ENCODE peak calls at places on chromosomes 11 and 22, in five cellular contexts. One of them, this sample, is unnamed.

GRCh38 chr11:8298801-8299786 is 35.4 kb upstream of the LMO1 start:
- DNase-seq in WERI-Rb-1: no peak
- DNase-seq in CD8-positive, alpha-beta T cell: no peak
- DNase-seq in ovary: no peak
- DNase-seq in heart right ventricle: no peak
- DNase-seq in this sample: no peak

GRCh38 chr11:94002226-94002625 is 18.9 kb upstream of the HEPHL1 start:
- DNase-seq in WERI-Rb-1: no peak
- DNase-seq in CD8-positive, alpha-beta T cell: no peak
- DNase-seq in ovary: no peak
- DNase-seq in heart right ventricle: no peak
- DNase-seq in this sample: no peak

GRCh38 chr11:5043385-5043784 is 2.9 kb upstream of the OR52J3 start:
- DNase-seq in WERI-Rb-1: no peak
- DNase-seq in CD8-positive, alpha-beta T cell: no peak
- DNase-seq in ovary: no peak
- DNase-seq in heart right ventricle: no peak
- DNase-seq in this sample: no peak

GRCh38 chr11:33543823-33544222 is 156.8 kb downstream of the C11orf91 start:
- DNase-seq in WERI-Rb-1: no peak
- DNase-seq in CD8-positive, alpha-beta T cell: no peak
- DNase-seq in ovary: no peak
- DNase-seq in heart right ventricle: no peak
- DNase-seq in this sample: no peak

GRCh38 chr22:47332246-47332980 is 570.0 kb downstream of the TBC1D22A start:
- DNase-seq in WERI-Rb-1: no peak
- DNase-seq in CD8-positive, alpha-beta T cell: no peak
- DNase-seq in ovary: no peak
- DNase-seq in heart right ventricle: no peak
- DNase-seq in this sample: no peak

GRCh38 chr11:42239102-42239501 is 779.6 kb upstream of the LRRC4C start:
- DNase-seq in WERI-Rb-1: no peak
- DNase-seq in CD8-positive, alpha-beta T cell: no peak
- DNase-seq in ovary: no peak
- DNase-seq in heart right ventricle: no peak
- DNase-seq in this sample: no peak

GRCh38 chr11:112871909-112872511 is 89.2 kb upstream of the NCAM1 start:
- DNase-seq in WERI-Rb-1: no peak
- DNase-seq in CD8-positive, alpha-beta T cell: no peak
- DNase-seq in ovary: no peak
- DNase-seq in heart right ventricle: no peak
- DNase-seq in this sample: no peak

GRCh38 chr11:83257638-83258229 is 28.4 kb downstream of the CCDC90B start:
- DNase-seq in WERI-Rb-1: no peak
- DNase-seq in CD8-positive, alpha-beta T cell: no peak
- DNase-seq in ovary: no peak
- DNase-seq in heart right ventricle: no peak
- DNase-seq in this sample: no peak

GRCh38 chr22:20584029-20584871 is 76.8 kb downstream of the MED15 start:
- DNase-seq in WERI-Rb-1: no peak
- DNase-seq in CD8-positive, alpha-beta T cell: no peak
- DNase-seq in ovary: no peak
- DNase-seq in heart right ventricle: no peak
- DNase-seq in this sample: no peak

GRCh38 chr11:6638437-6638836 is 17.2 kb downstream of the DCHS1 start:
- DNase-seq in WERI-Rb-1: no peak
- DNase-seq in CD8-positive, alpha-beta T cell: no peak
- DNase-seq in ovary: no peak
- DNase-seq in heart right ventricle: no peak
- DNase-seq in this sample: no peak

GRCh38 chr11:109421981-109422590 is at the start of gene C11orf87:
- DNase-seq in WERI-Rb-1: peak; percentile 37
- DNase-seq in CD8-positive, alpha-beta T cell: no peak
- DNase-seq in ovary: no peak
- DNase-seq in heart right ventricle: no peak
- DNase-seq in this sample: no peak

GRCh38 chr11:14942735-14943134 is 29.4 kb downstream of the CALCA start:
- DNase-seq in WERI-Rb-1: no peak
- DNase-seq in CD8-positive, alpha-beta T cell: no peak
- DNase-seq in ovary: no peak
- DNase-seq in heart right ventricle: no peak
- DNase-seq in this sample: no peak

GRCh38 chr11:48020092-48020755 is 39.9 kb downstream of the PTPRJ start:
- DNase-seq in WERI-Rb-1: no peak
- DNase-seq in CD8-positive, alpha-beta T cell: no peak
- DNase-seq in ovary: no peak
- DNase-seq in heart right ventricle: no peak
- DNase-seq in this sample: peak; percentile 43

GRCh38 chr22:27919943-27920755 is 1.1 kb upstream of the PITPNB start:
- DNase-seq in WERI-Rb-1: peak; percentile 33
- DNase-seq in CD8-positive, alpha-beta T cell: no peak
- DNase-seq in ovary: no peak
- DNase-seq in heart right ventricle: peak; percentile 55
- DNase-seq in this sample: no peak

GRCh38 chr11:118047749-118048148 is 29.1 kb upstream of the TMPRSS4 start:
- DNase-seq in WERI-Rb-1: no peak
- DNase-seq in CD8-positive, alpha-beta T cell: no peak
- DNase-seq in ovary: no peak
- DNase-seq in heart right ventricle: no peak
- DNase-seq in this sample: no peak

GRCh38 chr11:114137054-114137453 is 77.5 kb downstream of the ZBTB16 start:
- DNase-seq in WERI-Rb-1: no peak
- DNase-seq in CD8-positive, alpha-beta T cell: no peak
- DNase-seq in ovary: no peak
- DNase-seq in heart right ventricle: no peak
- DNase-seq in this sample: no peak

GRCh38 chr11:74487875-74488274 is 5.6 kb downstream of the LIPT2 start:
- DNase-seq in WERI-Rb-1: peak; percentile 33
- DNase-seq in CD8-positive, alpha-beta T cell: no peak
- DNase-seq in ovary: no peak
- DNase-seq in heart right ventricle: no peak
- DNase-seq in this sample: no peak

GRCh38 chr11:126318642-126319373 is 14.9 kb downstream of the DCPS start:
- DNase-seq in WERI-Rb-1: peak; percentile 36
- DNase-seq in CD8-positive, alpha-beta T cell: no peak
- DNase-seq in ovary: peak; percentile 52
- DNase-seq in heart right ventricle: peak; percentile 59
- DNase-seq in this sample: peak; percentile 61

GRCh38 chr11:134509381-134510068 is 97.5 kb upstream of the B3GAT1 start:
- DNase-seq in WERI-Rb-1: peak; percentile 2
- DNase-seq in CD8-positive, alpha-beta T cell: no peak
- DNase-seq in ovary: no peak
- DNase-seq in heart right ventricle: no peak
- DNase-seq in this sample: no peak

GRCh38 chr22:29255064-29255621 is 12.6 kb downstream of the RHBDD3 start:
- DNase-seq in WERI-Rb-1: no peak
- DNase-seq in CD8-positive, alpha-beta T cell: no peak
- DNase-seq in ovary: no peak
- DNase-seq in heart right ventricle: no peak
- DNase-seq in this sample: no peak

GRCh38 chr11:81987829-81988472 is 745.7 kb downstream of the FAM181B start:
- DNase-seq in WERI-Rb-1: no peak
- DNase-seq in CD8-positive, alpha-beta T cell: no peak
- DNase-seq in ovary: no peak
- DNase-seq in heart right ventricle: no peak
- DNase-seq in this sample: peak; percentile 46

GRCh38 chr11:31262761-31263160 is 106.8 kb downstream of the DCDC1 start:
- DNase-seq in WERI-Rb-1: no peak
- DNase-seq in CD8-positive, alpha-beta T cell: no peak
- DNase-seq in ovary: no peak
- DNase-seq in heart right ventricle: no peak
- DNase-seq in this sample: no peak

DNA sequence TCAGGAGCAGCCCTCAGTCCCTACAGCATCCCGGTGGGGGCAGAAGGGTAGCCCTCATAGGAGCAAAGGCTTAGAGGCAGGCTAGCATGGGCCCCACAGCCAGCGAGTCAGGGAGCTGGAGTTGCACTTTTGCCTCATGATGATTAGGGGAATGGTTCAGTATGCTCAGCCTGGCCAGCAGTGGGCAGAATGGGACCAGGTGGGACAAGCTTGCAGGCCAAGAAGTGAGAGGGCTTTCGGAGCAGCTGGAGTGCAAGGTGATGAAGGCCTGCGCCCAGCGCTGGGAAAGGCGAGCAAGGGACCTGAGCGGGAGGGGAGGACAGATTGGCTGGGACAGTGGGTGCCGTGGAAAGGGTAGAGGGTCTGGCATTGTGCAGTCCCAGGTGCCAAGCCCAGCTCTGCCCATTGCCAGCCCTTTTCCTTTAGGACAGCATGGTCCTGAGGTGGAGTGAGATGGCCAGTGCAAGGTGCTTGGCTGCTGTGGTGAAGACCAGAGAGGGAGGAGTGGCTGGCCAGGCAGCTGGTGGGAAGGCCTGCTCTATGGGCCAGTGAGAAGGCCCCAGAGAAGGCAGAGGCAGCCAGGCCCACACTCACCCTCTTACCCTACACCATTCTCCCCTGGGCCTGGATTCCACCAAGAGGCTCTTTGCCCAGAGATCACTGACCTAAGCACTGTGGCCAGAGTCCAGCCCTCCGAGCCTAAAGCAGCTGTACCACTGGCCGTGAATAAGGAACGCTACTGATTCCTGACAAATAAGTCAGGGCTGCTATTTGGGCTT is 47.9 kb upstream of the SUSD2 start:
- DNase-seq in WERI-Rb-1: peak; percentile 28
- DNase-seq in CD8-positive, alpha-beta T cell: peak; percentile 43
- DNase-seq in ovary: no peak
- DNase-seq in heart right ventricle: no peak
- DNase-seq in this sample: no peak
- TF ChIP-seq CTCF in WERI-Rb-1: peak; percentile 60
- TF ChIP-seq CTCF in CD8-positive, alpha-beta T cell: peak; percentile 53
- TF ChIP-seq CTCF in ovary: peak; percentile 43
- TF ChIP-seq CTCF in heart right ventricle: peak; percentile 45
- TF ChIP-seq CTCF in this sample: peak; percentile 36

GRCh38 chr11:111515591-111515990 is 1.0 kb downstream of the HOATZ start:
- DNase-seq in WERI-Rb-1: no peak
- DNase-seq in CD8-positive, alpha-beta T cell: no peak
- DNase-seq in ovary: no peak
- DNase-seq in heart right ventricle: no peak
- DNase-seq in this sample: no peak

GRCh38 chr11:111513240-111513605 is 1.0 kb upstream of the BTG4 start:
- DNase-seq in WERI-Rb-1: no peak
- DNase-seq in CD8-positive, alpha-beta T cell: no peak
- DNase-seq in ovary: no peak
- DNase-seq in heart right ventricle: no peak
- DNase-seq in this sample: peak; percentile 27

GRCh38 chr11:111512296-111513239 is at the start of gene BTG4:
- DNase-seq in WERI-Rb-1: peak; percentile 27
- DNase-seq in CD8-positive, alpha-beta T cell: no peak
- DNase-seq in ovary: peak; percentile 12
- DNase-seq in heart right ventricle: no peak
- DNase-seq in this sample: peak; percentile 54

GRCh38 chr11:111510311-111510710 is 1.9 kb downstream of the BTG4 start:
- DNase-seq in WERI-Rb-1: no peak
- DNase-seq in CD8-positive, alpha-beta T cell: no peak
- DNase-seq in ovary: no peak
- DNase-seq in heart right ventricle: no peak
- DNase-seq in this sample: no peak

GRCh38 chr11:111514216-111515031 is at the start of gene HOATZ:
- DNase-seq in WERI-Rb-1: no peak
- DNase-seq in CD8-positive, alpha-beta T cell: no peak
- DNase-seq in ovary: no peak
- DNase-seq in heart right ventricle: no peak
- DNase-seq in this sample: no peak
- TF ChIP-seq CTCF in WERI-Rb-1: no peak
- TF ChIP-seq CTCF in CD8-positive, alpha-beta T cell: no peak
- TF ChIP-seq CTCF in ovary: no peak
- TF ChIP-seq CTCF in heart right ventricle: no peak
- TF ChIP-seq CTCF in this sample: no peak

DNA sequence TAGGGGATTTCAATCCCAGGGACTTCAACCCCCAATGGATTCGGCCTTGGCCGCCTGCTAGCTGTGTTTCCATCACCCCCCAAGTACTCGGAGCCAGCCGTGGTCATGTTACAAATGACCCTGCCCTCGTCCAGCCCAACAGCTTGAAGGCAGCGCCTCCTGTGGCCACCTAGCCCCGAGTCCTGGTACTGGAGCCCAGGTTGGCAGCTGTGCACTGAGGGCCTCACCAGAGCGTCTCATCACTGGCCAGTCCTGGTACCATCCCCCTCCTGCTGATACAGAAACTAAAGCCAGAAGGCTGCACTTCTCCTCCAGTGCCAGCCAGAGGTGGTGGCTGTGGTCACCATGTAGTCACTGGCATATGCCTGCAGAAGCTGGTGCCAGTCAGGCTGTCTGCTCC is 44.9 kb upstream of the FADD start:
- DNase-seq in WERI-Rb-1: peak; percentile 70
- DNase-seq in CD8-positive, alpha-beta T cell: no peak
- DNase-seq in ovary: no peak
- DNase-seq in heart right ventricle: no peak
- DNase-seq in this sample: no peak
- TF ChIP-seq CTCF in WERI-Rb-1: peak; percentile 85
- TF ChIP-seq CTCF in CD8-positive, alpha-beta T cell: no peak
- TF ChIP-seq CTCF in ovary: no peak
- TF ChIP-seq CTCF in heart right ventricle: peak; percentile 35
- TF ChIP-seq CTCF in this sample: peak; percentile 38

GRCh38 chr22:38258895-38259294 is 13.9 kb downstream of the TMEM184B start:
- DNase-seq in WERI-Rb-1: no peak
- DNase-seq in CD8-positive, alpha-beta T cell: no peak
- DNase-seq in ovary: peak; percentile 77
- DNase-seq in heart right ventricle: peak; percentile 95
- DNase-seq in this sample: no peak

GRCh38 chr22:38259370-38259769 is 13.4 kb downstream of the TMEM184B start:
- DNase-seq in WERI-Rb-1: no peak
- DNase-seq in CD8-positive, alpha-beta T cell: no peak
- DNase-seq in ovary: no peak
- DNase-seq in heart right ventricle: no peak
- DNase-seq in this sample: no peak

GRCh38 chr22:38261478-38261803 is 11.4 kb downstream of the TMEM184B start:
- DNase-seq in WERI-Rb-1: no peak
- DNase-seq in CD8-positive, alpha-beta T cell: no peak
- DNase-seq in ovary: no peak
- DNase-seq in heart right ventricle: no peak
- DNase-seq in this sample: no peak

GRCh38 chr22:38262051-38262795 is 10.6 kb downstream of the TMEM184B start:
- DNase-seq in WERI-Rb-1: peak; percentile 67
- DNase-seq in CD8-positive, alpha-beta T cell: no peak
- DNase-seq in ovary: no peak
- DNase-seq in heart right ventricle: no peak
- DNase-seq in this sample: peak; percentile 69

DNA sequence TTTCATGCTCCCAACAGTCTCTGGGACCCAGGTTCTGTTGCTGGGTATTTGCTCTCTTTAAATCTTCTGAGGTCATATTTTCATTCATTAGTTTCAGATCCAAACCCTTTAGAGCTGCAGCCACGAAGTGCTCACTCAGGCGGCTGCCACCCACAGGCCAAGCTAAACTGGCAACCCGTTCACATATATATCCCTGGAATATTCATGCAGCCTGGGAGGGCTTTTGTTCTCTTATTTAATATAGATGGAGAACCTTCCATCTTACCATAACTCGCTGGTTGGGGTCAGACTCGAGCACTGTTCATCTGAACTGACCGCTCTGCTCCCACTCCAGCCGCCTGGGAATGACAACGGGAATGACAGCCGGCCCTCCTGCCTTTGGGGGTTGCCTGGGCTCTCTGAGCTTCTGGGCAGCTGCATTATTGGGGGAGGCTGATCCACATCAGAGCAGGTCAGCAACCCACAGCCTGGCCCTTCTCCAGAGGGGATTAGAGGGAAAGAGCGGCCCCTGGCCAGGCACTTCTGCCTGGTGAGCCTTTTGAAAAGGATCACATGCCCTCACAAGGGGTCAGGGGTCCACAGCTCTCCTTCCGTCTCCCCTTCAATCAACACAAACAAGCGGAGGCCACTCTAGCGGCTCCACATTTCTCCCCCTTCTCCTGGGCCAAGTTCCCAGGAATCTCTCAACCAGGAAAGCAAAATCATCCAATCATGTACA is 11.9 kb downstream of the TMEM184B start:
- DNase-seq in WERI-Rb-1: peak; percentile 44
- DNase-seq in CD8-positive, alpha-beta T cell: no peak
- DNase-seq in ovary: no peak
- DNase-seq in heart right ventricle: no peak
- DNase-seq in this sample: no peak
- TF ChIP-seq CTCF in WERI-Rb-1: peak; percentile 6
- TF ChIP-seq CTCF in CD8-positive, alpha-beta T cell: no peak
- TF ChIP-seq CTCF in ovary: no peak
- TF ChIP-seq CTCF in heart right ventricle: no peak
- TF ChIP-seq CTCF in this sample: peak; percentile 26

This sample was measured in GM13977.